ENCODE peak calls at places on chromosomes 3 and 15, in seven cellular contexts. E, U, M, P, D, T and G are unnamed samples.

GRCh38 chr15:27767918-27768640 is 331.0 kb downstream of the OCA2 start:
- DNase-seq in E (no peak), T (no peak), P (peak; percentile 54), U (no peak), M (no peak), D (no peak), G (no peak)

GRCh38 chr3:1969269-1969668 is 129.4 kb upstream of the CNTN4 start:
- DNase-seq in P (no peak), M (no peak), U (no peak), D (no peak), E (no peak), T (no peak), G (no peak)

GRCh38 chr15:63553388-63553791 is 43.8 kb upstream of the FBXL22 start:
- DNase-seq in D (no peak), T (no peak), P (peak; percentile 23), M (no peak), U (no peak), E (no peak), G (no peak)

GRCh38 chr3:182276512-182276911 is 516.8 kb upstream of the ATP11B start:
- DNase-seq in D (no peak), P (no peak), E (no peak), T (no peak), U (no peak), M (no peak), G (no peak)

GRCh38 chr15:40992241-40992741 is 39.0 kb downstream of the CHAC1 start:
- DNase-seq in E (no peak), U (no peak), M (no peak), P (no peak), D (no peak), T (no peak), G (no peak)

GRCh38 chr15:39213385-39213840 is 367.5 kb upstream of the THBS1 start:
- DNase-seq in M (no peak), T (no peak), U (no peak), P (peak; percentile 75), E (no peak), D (no peak), G (peak; percentile 71)

GRCh38 chr3:7166460-7166859 is 305.5 kb downstream of the GRM7 start:
- DNase-seq in M (no peak), D (no peak), T (no peak), U (no peak), E (no peak), P (no peak), G (no peak)

GRCh38 chr3:42094128-42094527 is 3.0 kb downstream of the TRAK1 start:
- DNase-seq in E (no peak), T (no peak), M (no peak), U (no peak), D (peak; percentile 53), P (no peak), G (no peak)

GRCh38 chr3:140527156-140527555 is 150.7 kb upstream of the TRIM42 start:
- DNase-seq in T (no peak), E (no peak), D (no peak), P (no peak), U (no peak), M (no peak), G (no peak)

GRCh38 chr3:47313341-47314055 is 30.8 kb downstream of the KLHL18 start:
- DNase-seq in D (no peak), U (no peak), P (no peak), T (no peak), E (no peak), M (no peak), G (no peak)

GRCh38 chr3:188339410-188340295 is 185.7 kb downstream of the LPP start:
- DNase-seq in E (no peak), U (no peak), T (no peak), P (no peak), M (no peak), D (no peak), G (no peak)

GRCh38 chr3:169812844-169813677 is at the start of the genes LRRC34 and LRRIQ4:
- DNase-seq in U (peak; percentile 47), M (peak; percentile 58), D (peak; percentile 93), P (peak; percentile 63), T (peak; percentile 54), E (peak; percentile 37), G (peak; percentile 91)

GRCh38 chr3:113128386-113129015 is 82.9 kb upstream of the BOC start:
- DNase-seq in P (no peak), E (no peak), M (no peak), D (no peak), T (no peak), U (no peak), G (no peak)

GRCh38 chr3:125634346-125634964 is 39.2 kb upstream of the OSBPL11 start:
- DNase-seq in U (no peak), E (no peak), T (no peak), D (no peak), M (no peak), P (no peak), G (no peak)

GRCh38 chr15:44216958-44217357 is 21.9 kb upstream of the FRMD5 start:
- DNase-seq in U (no peak), M (no peak), E (no peak), P (no peak), D (no peak), T (no peak), G (no peak)

GRCh38 chr3:179837374-179837773 is 184.5 kb downstream of the USP13 start:
- DNase-seq in T (no peak), P (no peak), D (no peak), U (no peak), M (no peak), E (no peak), G (no peak)

GRCh38 chr3:134923286-134923685 is 128.2 kb downstream of the EPHB1 start:
- DNase-seq in D (no peak), T (no peak), E (no peak), P (no peak), M (no peak), U (no peak), G (no peak)

GRCh38 chr15:90213123-90213817 is 12.1 kb downstream of the SEMA4B start:
- DNase-seq in D (no peak), U (no peak), M (no peak), P (no peak), E (no peak), T (no peak), G (no peak)

GRCh38 chr3:130963878-130964277 is 62.7 kb downstream of the ASTE1 start:
- DNase-seq in M (no peak), D (no peak), P (peak; percentile 12), U (no peak), T (no peak), E (no peak), G (no peak)

GRCh38 chr15:66854012-66854965 is 152.3 kb downstream of the SMAD6 start:
- DNase-seq in D (no peak), P (no peak), M (no peak), U (no peak), E (no peak), T (no peak), G (no peak)

GRCh38 chr15:71137138-71137518 is 21.9 kb downstream of the THSD4 start:
- DNase-seq in E (no peak), U (no peak), P (no peak), T (no peak), D (no peak), M (no peak), G (no peak)

GRCh38 chr3:152834354-152835310 is at the start of gene P2RY1:
- DNase-seq in U (peak; percentile 30), P (peak; percentile 90), T (peak; percentile 12), E (no peak), D (peak; percentile 87), M (no peak), G (peak; percentile 90)

GRCh38 chr3:4350789-4351163 is 47.6 kb downstream of the SETMAR start:
- DNase-seq in D (no peak), P (peak; percentile 58), E (peak; percentile 39), T (no peak), M (peak; percentile 15), U (peak; percentile 1), G (no peak)

GRCh38 chr3:181711325-181712135 is at the start of gene SOX2:
- DNase-seq in T (no peak), D (peak; percentile 81), P (peak; percentile 86), E (no peak), U (no peak), M (no peak), G (peak; percentile 80)

GRCh38 chr15:50458713-50459112 is 34.5 kb downstream of the USP8 start:
- DNase-seq in E (no peak), T (no peak), U (no peak), D (no peak), M (no peak), P (no peak), G (no peak)